ENCODE peak calls at places on chromosome 12, in ten cellular contexts. D is NCI-H345, N is Caki2, L is NCI-H1092 treated with DMSO at 0.1 percent for 48 hours, W is anterior cingulate cortex, B is fibroblast of gingiva, X is stromal cell of bone marrow, V is NCI-H524, E is PC-9, H is suprapubic skin. C is an unnamed sample.

GRCh38 chr12:96208346-96208745 is 14.2 kb downstream of the ELK3 start:
- DNase-seq in D (no peak), N (peak; percentile 12), L (no peak), W (no peak), B (peak; percentile 74), X (peak; percentile 81), V (no peak), E (peak; percentile 72), H (no peak), C (no peak)

GRCh38 chr12:122722347-122722746 is 5.7 kb upstream of the HCAR3 start:
- DNase-seq in D (no peak), N (no peak), L (no peak), W (no peak), B (no peak), X (no peak), V (no peak), E (no peak), H (no peak), C (no peak)

GRCh38 chr12:24840046-24840800 is 108.7 kb downstream of the BCAT1 start:
- DNase-seq in D (no peak), N (no peak), L (no peak), W (no peak), B (peak; percentile 50), X (peak; percentile 70), V (no peak), E (no peak), H (no peak), C (no peak)

GRCh38 chr12:94689002-94689645 is 38.8 kb upstream of the TMCC3 start:
- DNase-seq in D (no peak), N (no peak), L (no peak), W (no peak), B (peak; percentile 41), X (peak; percentile 54), V (no peak), E (no peak), H (no peak), C (peak; percentile 51)

GRCh38 chr12:103495158-103495782 is 498 bp downstream of the C12orf42 start:
- DNase-seq in D (peak; percentile 97), N (no peak), L (peak; percentile 71), W (no peak), B (no peak), X (no peak), V (peak; percentile 82), E (no peak), H (no peak), C (no peak)

GRCh38 chr12:49036029-49036428 is 17.5 kb upstream of the PRKAG1 start:
- DNase-seq in D (no peak), N (no peak), L (no peak), W (no peak), B (no peak), X (no peak), V (no peak), E (no peak), H (no peak), C (no peak)

GRCh38 chr12:16880864-16881285 is 274.9 kb upstream of the LMO3 start:
- DNase-seq in D (peak; percentile 89), N (no peak), L (peak; percentile 94), W (no peak), B (no peak), X (no peak), V (peak; percentile 66), E (no peak), H (no peak), C (no peak)

GRCh38 chr12:643478-644292 is 19.6 kb downstream of the NINJ2 start:
- DNase-seq in D (no peak), N (no peak), L (no peak), W (no peak), B (no peak), X (no peak), V (no peak), E (no peak), H (peak; percentile 86), C (peak; percentile 47)

GRCh38 chr12:123243851-123244250 is 10.6 kb downstream of the MTRFR start:
- DNase-seq in D (no peak), N (no peak), L (no peak), W (no peak), B (no peak), X (no peak), V (no peak), E (no peak), H (no peak), C (no peak)

GRCh38 chr12:40647651-40648050 is 44.6 kb upstream of the CNTN1 start:
- DNase-seq in D (no peak), N (no peak), L (no peak), W (no peak), B (no peak), X (no peak), V (no peak), E (no peak), H (no peak), C (no peak)

GRCh38 chr12:52005903-52006703 is 643 bp upstream of the TAMALIN start:
- DNase-seq in D (peak; percentile 55), N (no peak), L (no peak), W (peak; percentile 48), B (no peak), X (no peak), V (no peak), E (no peak), H (no peak), C (no peak)

GRCh38 chr12:57096099-57096572 is 7.2 kb downstream of the NAB2 start:
- DNase-seq in D (peak; percentile 36), N (peak; percentile 81), L (no peak), W (no peak), B (no peak), X (no peak), V (no peak), E (no peak), H (no peak), C (no peak)

GRCh38 chr12:77102691-77103090 is 37.3 kb upstream of the E2F7 start:
- DNase-seq in D (no peak), N (peak; percentile 84), L (no peak), W (no peak), B (no peak), X (peak; percentile 31), V (no peak), E (no peak), H (no peak), C (peak; percentile 78)

GRCh38 chr12:64729909-64730584 is 29.2 kb downstream of the GNS start:
- DNase-seq in D (no peak), N (no peak), L (no peak), W (no peak), B (no peak), X (no peak), V (peak; percentile 16), E (no peak), H (no peak), C (peak; percentile 42)

GRCh38 chr12:56541610-56542009 is 20.0 kb downstream of the RBMS2 start:
- DNase-seq in D (no peak), N (no peak), L (no peak), W (no peak), B (no peak), X (no peak), V (no peak), E (no peak), H (no peak), C (no peak)

GRCh38 chr12:90729741-90730140 is 225.2 kb downstream of the CCER1 start:
- DNase-seq in D (no peak), N (no peak), L (no peak), W (no peak), B (peak; percentile 15), X (peak; percentile 13), V (no peak), E (peak; percentile 38), H (no peak), C (no peak)

GRCh38 chr12:48004039-48004940 is at the start of gene COL2A1:
- DNase-seq in D (no peak), N (no peak), L (peak; percentile 76), W (no peak), B (no peak), X (no peak), V (no peak), E (no peak), H (no peak), C (peak; percentile 33)

GRCh38 chr12:66107451-66107915 is 23.1 kb downstream of the LLPH start:
- DNase-seq in D (peak; percentile 86), N (peak; percentile 92), L (peak; percentile 61), W (peak; percentile 6), B (peak; percentile 94), X (peak; percentile 91), V (peak; percentile 60), E (peak; percentile 77), H (no peak), C (peak; percentile 90)

GRCh38 chr12:17793854-17794253 is 296.1 kb downstream of the RERGL start:
- DNase-seq in D (no peak), N (no peak), L (no peak), W (no peak), B (no peak), X (no peak), V (no peak), E (no peak), H (no peak), C (no peak)

GRCh38 chr12:1466481-1467260 is 127.7 kb downstream of the FBXL14 start:
- DNase-seq in D (no peak), N (no peak), L (no peak), W (no peak), B (no peak), X (no peak), V (no peak), E (no peak), H (no peak), C (no peak)

GRCh38 chr12:19525236-19525635 is 85.9 kb downstream of the AEBP2 start:
- DNase-seq in D (no peak), N (peak; percentile 14), L (no peak), W (no peak), B (no peak), X (no peak), V (no peak), E (no peak), H (no peak), C (no peak)

GRCh38 chr12:126772171-126772864 is 1494.7 kb upstream of the TMEM132C start:
- DNase-seq in D (no peak), N (peak; percentile 99), L (no peak), W (no peak), B (peak; percentile 81), X (peak; percentile 95), V (no peak), E (peak; percentile 98), H (no peak), C (no peak)

GRCh38 chr12:112945515-112945914 is 7.2 kb downstream of the OAS3 start:
- DNase-seq in D (no peak), N (no peak), L (no peak), W (no peak), B (no peak), X (no peak), V (no peak), E (no peak), H (no peak), C (no peak)

GRCh38 chr12:1937481-1938224 is 19.2 kb upstream of the CACNA2D4 start:
- DNase-seq in D (no peak), N (no peak), L (no peak), W (no peak), B (no peak), X (no peak), V (no peak), E (no peak), H (no peak), C (no peak)

GRCh38 chr12:102965281-102966155 is 8.0 kb downstream of the ASCL1 start:
- DNase-seq in D (no peak), N (no peak), L (peak; percentile 37), W (no peak), B (no peak), X (no peak), V (no peak), E (no peak), H (no peak), C (no peak)

GRCh38 chr12:104496336-104496735 is 39.6 kb downstream of the CHST11 start:
- DNase-seq in D (no peak), N (no peak), L (no peak), W (no peak), B (peak; percentile 15), X (no peak), V (no peak), E (no peak), H (no peak), C (no peak)